ENCODE peak calls at places on chromosome 12, in five cellular contexts. Z is dorsolateral prefrontal cortex, P is tibial artery, Y is ovary, N is CD14-positive monocyte. X is an unnamed sample.

GRCh38 chr12:68792952-68793351 is 15.0 kb upstream of the MDM2 start:
- DNase-seq in Z (no peak), P (no peak), Y (no peak), N (no peak), X (no peak)

GRCh38 chr12:117344716-117345115 is 16.7 kb downstream of the NOS1 start:
- DNase-seq in Z (no peak), P (no peak), Y (no peak), N (no peak), X (no peak)

GRCh38 chr12:98238513-98238912 is 276.9 kb upstream of the TMPO start:
- DNase-seq in Z (no peak), P (no peak), Y (no peak), N (no peak), X (no peak)

GRCh38 chr12:111653596-111653995 is 32.2 kb downstream of the BRAP start:
- DNase-seq in Z (no peak), P (no peak), Y (no peak), N (no peak), X (no peak)

GRCh38 chr12:87841935-87842334 is 187.3 kb downstream of the C12orf50 start:
- DNase-seq in Z (no peak), P (no peak), Y (no peak), N (no peak), X (no peak)

GRCh38 chr12:105822131-105823103 is 316.3 kb downstream of the NUAK1 start:
- DNase-seq in Z (peak), P (no peak), Y (no peak), N (no peak), X (no peak)

GRCh38 chr12:131830335-131831020 is 2.3 kb downstream of the MMP17 start:
- DNase-seq in Z (peak), P (peak), Y (peak), N (peak), X (peak)

GRCh38 chr12:24909667-24910066 is 39.2 kb downstream of the BCAT1 start:
- DNase-seq in Z (no peak), P (peak), Y (peak), N (peak), X (no peak)

GRCh38 chr12:80941916-80942315 is 4.2 kb upstream of the LIN7A start:
- DNase-seq in Z (no peak), P (no peak), Y (no peak), N (no peak), X (no peak)

GRCh38 chr12:84766375-84766774 is 146.2 kb downstream of the SLC6A15 start:
- DNase-seq in Z (no peak), P (no peak), Y (no peak), N (no peak), X (no peak)

GRCh38 chr12:52601671-52602070 is 408 bp upstream of the KRT72 start:
- DNase-seq in Z (no peak), P (no peak), Y (no peak), N (no peak), X (no peak)

GRCh38 chr12:127809236-127809635 is 457.7 kb upstream of the TMEM132C start:
- DNase-seq in Z (no peak), P (no peak), Y (no peak), N (no peak), X (no peak)

GRCh38 chr12:130162267-130162666 is at the start of gene FZD10:
- DNase-seq in Z (no peak), P (peak), Y (peak), N (no peak), X (peak)

GRCh38 chr12:69052613-69053408 is 119.8 kb upstream of the CPM start:
- DNase-seq in Z (no peak), P (no peak), Y (no peak), N (no peak), X (no peak)

GRCh38 chr12:6146509-6146908 is 22.0 kb upstream of the VWF start:
- DNase-seq in Z (no peak), P (no peak), Y (no peak), N (no peak), X (no peak)

GRCh38 chr12:132404956-132405741 is 75.8 kb upstream of the GALNT9 start:
- DNase-seq in Z (no peak), P (no peak), Y (no peak), N (no peak), X (no peak)

GRCh38 chr12:100926669-100927248 is 132.2 kb downstream of the ANO4 start:
- DNase-seq in Z (no peak), P (no peak), Y (no peak), N (no peak), X (peak)

DNA sequence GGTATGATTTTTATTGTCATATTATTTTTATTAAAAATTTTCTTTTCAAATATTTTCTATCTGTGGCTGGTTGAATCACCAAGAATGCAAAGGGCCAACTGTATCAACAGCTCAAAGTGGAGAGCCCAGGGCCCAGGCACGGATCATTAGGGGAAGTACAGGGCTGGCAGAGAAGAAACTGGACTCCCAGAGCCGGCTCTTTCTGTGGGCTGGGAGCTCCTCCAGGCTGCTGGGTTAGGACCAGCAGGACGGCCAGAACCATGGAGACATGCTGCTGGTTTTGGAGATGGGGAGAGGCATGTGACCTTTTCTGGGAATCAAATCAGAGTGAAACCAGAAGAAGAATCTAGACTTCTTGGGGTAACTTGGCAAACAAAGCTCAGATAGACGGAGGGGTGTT is 220.5 kb downstream of the CACNA1C start:
- DNase-seq in Z (no peak), P (peak), Y (no peak), N (no peak), X (no peak)
- TF ChIP-seq CTCF in Z (peak), P (peak), Y (no peak), N (no peak), X (no peak)

GRCh38 chr12:15996254-15996653 is 85.1 kb downstream of the DERA start:
- DNase-seq in Z (no peak), P (no peak), Y (no peak), N (no peak), X (no peak)
- TF ChIP-seq CTCF in Z (no peak), P (no peak), Y (no peak), N (no peak), X (no peak)

DNA sequence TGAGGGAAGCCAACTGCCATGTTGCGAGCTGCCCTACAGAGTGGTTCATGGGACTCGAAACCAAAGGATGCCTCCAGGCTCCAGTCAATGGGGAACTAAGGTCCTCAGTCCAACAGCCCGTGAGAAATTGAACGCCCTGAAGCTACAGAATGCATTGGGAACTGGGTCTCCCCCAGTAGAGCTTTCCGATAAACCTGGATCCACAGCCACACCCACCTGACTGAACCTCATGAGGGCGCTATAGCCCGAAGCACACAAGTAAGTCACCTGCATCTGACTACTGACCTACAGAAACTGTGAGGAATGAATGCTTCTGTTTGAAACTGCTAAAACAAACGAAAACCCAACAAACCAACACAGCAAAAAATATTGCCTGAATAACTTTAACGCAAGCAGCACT is 1297.7 kb downstream of the AACS start:
- DNase-seq in Z (no peak), P (no peak), Y (no peak), N (no peak), X (no peak)
- TF ChIP-seq CTCF in Z (no peak), P (no peak), Y (no peak), N (no peak), X (no peak)

GRCh38 chr12:49553512-49554088 is 14.3 kb downstream of the MCRS1 start:
- DNase-seq in Z (no peak), P (no peak), Y (no peak), N (no peak), X (no peak)
- TF ChIP-seq CTCF in Z (no peak), P (no peak), Y (no peak), N (peak), X (peak)

GRCh38 chr12:3241621-3242020 is 164.4 kb downstream of the TSPAN9 start:
- DNase-seq in Z (no peak), P (no peak), Y (no peak), N (no peak), X (no peak)

GRCh38 chr12:3244219-3244750 is 167.1 kb downstream of the TSPAN9 start:
- DNase-seq in Z (no peak), P (no peak), Y (no peak), N (no peak), X (no peak)

GRCh38 chr12:3243376-3244084 is 166.4 kb downstream of the TSPAN9 start:
- DNase-seq in Z (no peak), P (no peak), Y (no peak), N (no peak), X (no peak)

GRCh38 chr12:3246253-3246652 is 169.1 kb downstream of the TSPAN9 start:
- DNase-seq in Z (no peak), P (no peak), Y (no peak), N (no peak), X (no peak)

DNA sequence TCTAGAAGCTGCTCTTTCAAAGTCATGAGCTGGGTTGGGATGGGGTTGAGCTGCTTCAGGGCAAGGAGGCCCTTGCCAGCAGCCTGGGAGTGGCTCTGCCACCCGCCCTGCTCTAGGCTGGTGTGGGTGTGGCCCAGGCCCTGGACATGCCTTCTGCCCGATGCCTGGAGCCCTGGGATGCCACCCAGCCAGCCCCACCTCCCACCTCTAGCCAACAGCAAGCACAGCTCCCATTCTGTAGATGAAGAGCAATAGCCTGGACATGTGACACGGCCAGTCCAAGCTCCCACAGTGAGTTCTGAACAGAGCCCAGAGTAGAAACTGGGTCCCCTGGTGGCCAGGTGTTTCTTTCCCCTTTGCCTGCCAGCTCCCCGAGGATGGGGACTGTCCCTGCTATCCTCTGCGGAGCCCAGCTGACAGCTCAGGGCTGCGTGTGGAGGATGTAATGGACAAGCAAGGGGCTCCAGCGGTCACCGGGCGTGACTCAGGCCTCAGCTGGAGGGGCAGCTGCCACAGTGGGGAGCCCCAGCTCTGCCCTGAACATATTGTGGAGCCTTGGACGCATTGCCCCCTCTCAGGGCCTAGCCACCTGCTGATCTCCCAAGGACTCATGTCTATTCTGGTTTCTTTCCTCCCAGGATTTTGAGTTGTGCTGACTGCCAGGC is 165.2 kb downstream of the TSPAN9 start:
- DNase-seq in Z (no peak), P (no peak), Y (no peak), N (no peak), X (no peak)
- TF ChIP-seq CTCF in Z (no peak), P (no peak), Y (no peak), N (no peak), X (no peak)

GRCh38 chr12:123063535-123063934 is 83.1 kb downstream of the ARL6IP4 start:
- DNase-seq in Z (no peak), P (no peak), Y (no peak), N (no peak), X (peak)
- TF ChIP-seq CTCF in Z (no peak), P (peak), Y (no peak), N (peak), X (peak)

X was measured in neural crest cell.